ENCODE peak calls at places on chromosomes 13 and 19, in four cellular contexts. S is left ventricle myocardium inferior; X is transverse colon; G is effector memory CD4-positive, alpha-beta T cell. W is an unnamed sample. For H3K4me1 and H3K36me3, the result is how much of the 10 kb centered on the place peaks cover.

GRCh38 chr19:10566658-10567410 is 1.0 kb upstream of the KRI1 start:
- DNase-seq in S (no peak), G (peak), X (peak), W (peak)

GRCh38 chr13:20546559-20546958 is 20.4 kb upstream of the IFT88 start:
- DNase-seq in S (no peak), G (no peak), X (no peak), W (peak)

GRCh38 chr19:33052352-33052972 is 12.2 kb downstream of the RHPN2 start:
- DNase-seq in G (no peak), X (peak), S (no peak), W (no peak)

GRCh38 chr19:787551-787950 is 9.7 kb upstream of the PTBP1 start:
- DNase-seq in G (no peak), S (no peak), X (no peak), W (no peak)

GRCh38 chr19:53355739-53356138 is 9.8 kb upstream of the ZNF525 start:
- DNase-seq in S (no peak), G (no peak), X (no peak), W (no peak)

GRCh38 chr19:30252214-30252613 is 120.0 kb upstream of the ZNF536 start:
- DNase-seq in G (no peak), S (no peak), X (no peak), W (no peak)

GRCh38 chr13:98022210-98022609 is 68.7 kb downstream of the IPO5 start:
- DNase-seq in X (no peak), S (no peak), G (no peak), W (no peak)

GRCh38 chr13:35768126-35768525 is 291.6 kb upstream of the MAB21L1 start:
- DNase-seq in X (no peak), G (no peak), S (no peak), W (no peak)

GRCh38 chr13:22735381-22735995 is 445.3 kb upstream of the SGCG start:
- DNase-seq in S (no peak), X (no peak), G (no peak), W (no peak)

GRCh38 chr13:44435142-44435982 is 61.7 kb downstream of the SERP2 start:
- DNase-seq in G (peak), X (peak), S (peak), W (peak)

GRCh38 chr13:24618219-24618955 is 61.8 kb upstream of the ATP12A start:
- DNase-seq in G (peak), X (peak), S (no peak), W (peak)

GRCh38 chr19:32061304-32061703 is 284.1 kb upstream of the ZNF507 start:
- DNase-seq in G (no peak), S (no peak), X (no peak), W (no peak)

GRCh38 chr13:42924290-42924803 is 67.7 kb downstream of the EPSTI1 start:
- DNase-seq in X (no peak), S (no peak), G (no peak), W (no peak)

GRCh38 chr13:93248627-93249047 is 22.0 kb downstream of the GPC6 start:
- DNase-seq in G (no peak), X (no peak), S (no peak), W (no peak)

GRCh38 chr13:72456486-72456885 is 270.9 kb downstream of the MZT1 start:
- DNase-seq in X (no peak), S (no peak), G (no peak), W (no peak)

GRCh38 chr13:30904043-30904442 is 2.0 kb upstream of the MEDAG start:
- DNase-seq in G (no peak), X (no peak), S (no peak), W (no peak)

GRCh38 chr13:52615817-52616216 is 26.4 kb upstream of the HNRNPA1L2 start:
- DNase-seq in S (no peak), X (no peak), G (no peak), W (peak)

GRCh38 chr13:89205856-89206255 is 1534.7 kb downstream of the SLITRK5 start:
- DNase-seq in X (no peak), G (no peak), S (no peak), W (no peak)

GRCh38 chr13:44116562-44117315 is 237.0 kb downstream of the LACC1 start:
- DNase-seq in S (peak), X (no peak), G (no peak), W (no peak)

DNA sequence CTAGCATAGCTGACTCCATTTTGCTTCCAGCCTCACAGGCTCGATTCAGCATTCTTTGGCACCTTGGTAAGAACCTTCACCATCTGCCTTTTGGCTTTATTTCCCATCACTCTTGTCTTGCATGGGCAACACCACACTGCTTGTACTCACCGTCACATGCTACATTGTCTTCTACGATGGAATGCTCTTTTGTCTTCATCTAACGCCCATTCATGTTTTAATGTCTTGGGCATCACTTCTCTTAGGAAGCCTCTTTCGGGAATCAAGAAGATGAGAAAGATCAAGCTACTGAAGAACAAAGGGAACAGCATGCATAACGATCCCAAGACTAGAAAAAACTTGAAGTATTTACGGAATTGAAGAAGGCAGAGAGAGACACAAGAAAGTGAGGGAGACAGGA is 5.7 kb upstream of the RPL21 start:
- DNase-seq in X (no peak), S (no peak), G (no peak), W (no peak)
- H3K4me1 ChIP-seq in X (under half), S (under half), G (under half), W (under half)

GRCh38 chr19:15253076-15253475 is 20.8 kb upstream of the EPHX3 start:
- DNase-seq in S (no peak), X (no peak), G (no peak), W (no peak)
- H3K36me3 ChIP-seq in S (half or more), X (under half), G (half or more), W (under half)

GRCh38 chr19:5966215-5966614 is 11.7 kb downstream of the RANBP3 start:
- DNase-seq in S (no peak), G (no peak), X (no peak), W (no peak)

GRCh38 chr19:5964816-5965565 is 12.9 kb downstream of the RANBP3 start:
- DNase-seq in G (no peak), S (no peak), X (no peak), W (no peak)

GRCh38 chr19:5961969-5962945 is 15.7 kb downstream of the RANBP3 start:
- DNase-seq in S (peak), X (peak), G (peak), W (no peak)

GRCh38 chr19:5966941-5967340 is 11.0 kb downstream of the RANBP3 start:
- DNase-seq in S (no peak), G (no peak), X (no peak), W (no peak)

GRCh38 chr19:5963855-5964254 is 14.1 kb downstream of the RANBP3 start:
- DNase-seq in G (no peak), S (no peak), X (no peak), W (no peak)
- H3K4me1 ChIP-seq in G (half or more), S (half or more), X (half or more), W (under half)

DNA sequence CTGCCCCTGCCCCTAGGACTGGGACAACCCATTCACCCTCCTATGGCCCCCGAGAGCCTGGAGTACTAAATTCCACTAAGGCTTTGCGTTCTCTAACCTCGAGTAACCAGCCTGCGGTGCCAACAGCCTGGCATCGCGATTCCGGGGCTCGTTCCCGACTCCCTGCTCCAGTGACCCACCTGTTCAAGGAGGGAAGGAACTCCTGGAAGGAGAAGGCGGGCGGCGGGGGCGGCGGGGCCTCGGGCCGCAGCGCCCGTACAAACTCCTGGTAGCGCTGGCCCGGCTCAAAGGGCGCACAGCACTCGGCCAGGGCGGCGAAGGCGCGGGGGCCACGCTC is 6.3 kb downstream of the GMIP start:
- DNase-seq in S (no peak), X (no peak), G (no peak), W (no peak)
- H3K36me3 ChIP-seq in S (under half), X (under half), G (half or more), W (under half)

GRCh38 chr13:50130686-50131051 is 115.4 kb downstream of the KCNRG start:
- DNase-seq in X (peak), S (peak), G (no peak), W (no peak)
- H3K4me1 ChIP-seq in X (under half), S (under half), G (half or more), W (half or more)

DNA sequence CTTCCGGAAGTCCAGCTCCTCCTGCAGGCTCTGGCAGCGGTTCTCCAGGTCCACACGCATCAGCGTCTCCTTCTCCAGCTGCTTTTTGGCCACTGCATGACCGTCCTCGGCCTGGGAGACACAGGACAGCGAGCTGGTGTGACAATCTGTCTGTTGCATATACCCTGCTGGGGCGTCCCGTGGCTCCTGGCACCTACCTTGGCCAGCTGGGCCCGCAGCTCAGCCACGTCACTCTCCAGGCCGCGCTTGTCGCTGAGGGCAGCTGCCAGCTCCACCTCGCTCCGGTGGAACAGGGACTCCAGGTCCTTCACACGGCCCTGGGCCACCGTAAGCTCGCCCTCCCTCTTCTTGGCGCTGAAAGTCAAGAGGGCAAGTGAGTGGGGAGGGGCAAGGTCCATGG is 10.8 kb upstream of the TIMM13 start:
- DNase-seq in S (no peak), G (no peak), X (no peak), W (no peak)
- H3K36me3 ChIP-seq in S (under half), G (under half), X (under half), W (under half)